ENCODE peak calls at places on chromosome 14, in six cellular contexts. J, B, P, W, F and Y are unnamed samples.

GRCh38 chr14:101780887-101781239 is 19.4 kb downstream of the PPP2R5C start:
- DNase-seq in J (peak; percentile 65), B (no peak), P (peak; percentile 65), W (peak; percentile 6), F (no peak), Y (no peak)

GRCh38 chr14:63243646-63244045 is 39.4 kb downstream of the RHOJ start:
- DNase-seq in J (no peak), B (no peak), P (no peak), W (no peak), F (no peak), Y (no peak)

GRCh38 chr14:100393906-100394732 is 71.0 kb downstream of the SLC25A47 start:
- DNase-seq in J (peak; percentile 82), B (no peak), P (no peak), W (no peak), F (no peak), Y (no peak)

GRCh38 chr14:76591270-76591669 is 170.0 kb upstream of the VASH1 start:
- DNase-seq in J (no peak), B (no peak), P (no peak), W (no peak), F (peak; percentile 8), Y (no peak)

GRCh38 chr14:77044776-77045569 is 16.5 kb upstream of the IRF2BPL start:
- DNase-seq in J (peak; percentile 59), B (no peak), P (no peak), W (peak; percentile 68), F (no peak), Y (peak; percentile 90)

GRCh38 chr14:61322799-61323290 is 1.5 kb downstream of the PRKCH start:
- DNase-seq in J (no peak), B (peak; percentile 2), P (no peak), W (no peak), F (no peak), Y (peak; percentile 81)

GRCh38 chr14:101859916-101860315 is 98.4 kb downstream of the PPP2R5C start:
- DNase-seq in J (no peak), B (no peak), P (no peak), W (no peak), F (no peak), Y (no peak)

GRCh38 chr14:41668346-41668745 is 61.7 kb downstream of the LRFN5 start:
- DNase-seq in J (no peak), B (no peak), P (no peak), W (no peak), F (no peak), Y (no peak)

GRCh38 chr14:73125169-73125588 is 11.1 kb upstream of the PSEN1 start:
- DNase-seq in J (peak; percentile 82), B (no peak), P (no peak), W (no peak), F (no peak), Y (no peak)

GRCh38 chr14:51323492-51323891 is 83.4 kb downstream of the TMX1 start:
- DNase-seq in J (no peak), B (no peak), P (no peak), W (no peak), F (no peak), Y (no peak)

GRCh38 chr14:24734917-24735500 is 101.0 kb upstream of the GZMB start:
- DNase-seq in J (peak; percentile 82), B (peak; percentile 69), P (no peak), W (peak; percentile 61), F (peak; percentile 70), Y (no peak)

GRCh38 chr14:91153360-91153759 is 39.5 kb downstream of the DGLUCY start:
- DNase-seq in J (no peak), B (no peak), P (no peak), W (peak; percentile 15), F (no peak), Y (no peak)

GRCh38 chr14:22650960-22651521 is 6.9 kb upstream of the OR6J1 start:
- DNase-seq in J (peak; percentile 79), B (no peak), P (no peak), W (peak; percentile 24), F (no peak), Y (no peak)

GRCh38 chr14:72583316-72584272 is 310.3 kb downstream of the DPF3 start:
- DNase-seq in J (no peak), B (peak; percentile 29), P (no peak), W (no peak), F (no peak), Y (no peak)

GRCh38 chr14:96370528-96370927 is 7.2 kb downstream of the GSKIP start:
- DNase-seq in J (no peak), B (no peak), P (no peak), W (no peak), F (no peak), Y (no peak)

GRCh38 chr14:96373538-96373937 is 10.2 kb downstream of the GSKIP start:
- DNase-seq in J (no peak), B (no peak), P (no peak), W (no peak), F (no peak), Y (no peak)

GRCh38 chr14:96380735-96381134 is 11.2 kb upstream of the AK7 start:
- DNase-seq in J (no peak), B (no peak), P (no peak), W (no peak), F (no peak), Y (no peak)

GRCh38 chr14:96376093-96376492 is 12.8 kb downstream of the GSKIP start:
- DNase-seq in J (no peak), B (no peak), P (no peak), W (no peak), F (no peak), Y (peak; percentile 4)
- H4K8ac ChIP-seq in J (no peak overlapping the region), B (no peak overlapping the region), P (no peak overlapping the region), W (no peak overlapping the region), F (no peak overlapping the region), Y (no peak overlapping the region)

GRCh38 chr14:74615735-74616134 is 3.7 kb upstream of the LTBP2 start:
- DNase-seq in J (no peak), B (no peak), P (no peak), W (no peak), F (no peak), Y (no peak)
- H3K79me1 ChIP-seq in J (no peaks in the 10 kb centered on the region), B (peaks cover 55% of the 10 kb centered on the region), P (no peaks in the 10 kb centered on the region), W (peaks cover 3% of the 10 kb centered on the region), F (no peaks in the 10 kb centered on the region), Y (peaks cover 33% of the 10 kb centered on the region)

GRCh38 chr14:74875204-74875603 is 741 bp downstream of the PROX2 start:
- DNase-seq in J (no peak), B (no peak), P (no peak), W (no peak), F (no peak), Y (no peak)

GRCh38 chr14:74871819-74872218 is 4.1 kb downstream of the PROX2 start:
- DNase-seq in J (no peak), B (no peak), P (no peak), W (no peak), F (no peak), Y (no peak)

GRCh38 chr14:74881425-74882102 is at the start of gene DLST:
- DNase-seq in J (peak; percentile 92), B (peak; percentile 84), P (peak; percentile 95), W (peak; percentile 90), F (peak; percentile 84), Y (peak; percentile 90)

GRCh38 chr14:74879427-74880180 is 2.1 kb upstream of the DLST start:
- DNase-seq in J (peak; percentile 79), B (no peak), P (no peak), W (peak; percentile 23), F (no peak), Y (no peak)

GRCh38 chr14:74875941-74876913 is at the start of gene PROX2:
- DNase-seq in J (no peak), B (no peak), P (no peak), W (no peak), F (no peak), Y (no peak)
- H3K4me3 ChIP-seq in J (no peak within 1 kb of the TSS), B (no peak within 1 kb of the TSS), P (no peak within 1 kb of the TSS), W (no peak within 1 kb of the TSS), F (no peak within 1 kb of the TSS), Y (no peak within 1 kb of the TSS)

DNA sequence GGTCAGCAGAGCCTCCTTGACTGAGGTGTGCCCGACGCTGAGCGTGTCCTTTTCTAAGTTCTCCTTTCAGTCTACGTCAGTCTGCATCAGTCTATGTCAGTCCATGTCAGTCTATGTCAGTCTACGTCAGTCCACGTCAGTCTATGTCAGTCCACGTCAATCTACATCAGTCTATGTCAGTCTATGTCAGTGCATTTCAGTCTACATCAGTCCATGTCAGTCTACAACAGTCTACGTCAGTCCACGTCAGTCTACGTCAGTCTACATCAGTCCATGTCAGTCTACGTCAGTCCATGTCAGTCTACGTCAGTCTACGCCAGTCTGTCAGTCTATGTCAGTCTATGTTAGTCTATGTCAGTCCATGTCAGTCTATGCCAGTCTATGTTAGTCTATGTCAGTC is 15.9 kb downstream of the EIF5 start:
- DNase-seq in J (no peak), B (no peak), P (no peak), W (no peak), F (no peak), Y (no peak)
- H4K8ac ChIP-seq in J (no peak overlapping the region), B (no peak overlapping the region), P (no peak overlapping the region), W (no peak overlapping the region), F (no peak overlapping the region), Y (no peak overlapping the region)

DNA sequence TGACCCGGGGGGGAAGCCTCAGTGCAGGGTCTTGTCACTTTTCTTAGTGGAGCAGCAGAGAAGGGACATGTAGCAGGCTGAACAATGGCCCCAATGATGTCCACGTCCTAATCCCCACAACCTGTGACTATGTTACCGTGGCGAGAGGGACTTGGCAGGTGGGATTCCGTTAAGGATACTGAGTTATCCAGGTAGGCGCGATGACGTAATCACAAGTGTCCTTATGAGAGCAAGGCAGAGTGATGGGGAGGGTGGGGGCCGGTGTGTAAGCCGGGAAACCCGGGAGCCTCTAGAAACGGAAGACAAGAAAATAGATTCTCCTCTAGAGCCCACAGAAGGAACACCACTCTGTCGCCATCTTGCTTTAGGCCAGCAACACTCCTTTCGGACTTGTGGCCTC is 4.4 kb downstream of the OTUB2 start:
- DNase-seq in J (no peak), B (no peak), P (no peak), W (no peak), F (no peak), Y (no peak)
- H3K79me1 ChIP-seq in J (no peaks in the 10 kb centered on the region), B (peaks cover 4% of the 10 kb centered on the region), P (peaks cover 3% of the 10 kb centered on the region), W (peaks cover 40% of the 10 kb centered on the region), F (no peaks in the 10 kb centered on the region), Y (peaks cover 1% of the 10 kb centered on the region)

DNA sequence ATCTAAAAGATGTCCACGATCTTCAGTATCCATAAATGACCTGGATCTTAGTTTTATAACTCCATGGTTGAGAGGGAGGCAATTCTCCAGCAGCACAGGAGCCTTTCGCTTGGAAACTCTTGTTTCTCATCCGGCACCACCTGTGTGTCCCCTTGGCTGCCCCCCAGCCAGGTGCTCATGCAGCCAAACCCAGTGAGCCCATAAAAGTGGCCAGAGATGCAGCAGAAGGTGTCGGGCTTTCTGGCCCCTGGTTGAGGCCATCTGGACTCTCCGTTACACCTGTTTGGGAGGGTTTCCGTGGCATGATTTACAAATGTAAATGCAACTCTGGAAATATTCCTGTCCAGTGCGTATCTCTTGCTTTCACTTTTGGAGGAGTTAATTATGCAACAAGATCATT is 291.1 kb downstream of the DIO2 start:
- DNase-seq in J (no peak), B (no peak), P (no peak), W (no peak), F (no peak), Y (no peak)
- H3K4me3 ChIP-seq in J (no peak overlapping the region), B (no peak overlapping the region), P (no peak overlapping the region), W (no peak overlapping the region), F (no peak overlapping the region), Y (no peak overlapping the region)

GRCh38 chr14:20732950-20733650 is 12.6 kb upstream of the EDDM3A start:
- DNase-seq in J (no peak), B (no peak), P (no peak), W (no peak), F (no peak), Y (no peak)
- H4K8ac ChIP-seq in J (no peak overlapping the region), B (no peak overlapping the region), P (no peak overlapping the region), W (no peak overlapping the region), F (no peak overlapping the region), Y (no peak overlapping the region)

GRCh38 chr14:59188461-59189280 is at the start of gene DAAM1:
- DNase-seq in J (peak; percentile 100), B (peak; percentile 98), P (peak; percentile 85), W (peak; percentile 99), F (peak; percentile 95), Y (peak; percentile 99)
- H3K79me1 ChIP-seq in J (peaks cover 5% of the 10 kb centered on the region), B (peaks cover 25% of the 10 kb centered on the region), P (no peaks in the 10 kb centered on the region), W (peaks cover 14% of the 10 kb centered on the region), F (no peaks in the 10 kb centered on the region), Y (peaks cover 11% of the 10 kb centered on the region)